ENCODE peak calls at places on chromosomes 6 and 20, in five cellular contexts. D, S, F, N and V are unnamed samples.

GRCh38 chr6:142333431-142333830 is 31.6 kb downstream of the ADGRG6 start:
- DNase-seq in D (no peak), S (no peak), F (no peak), N (no peak), V (peak; percentile 7)

GRCh38 chr6:148335582-148335981 is 7.1 kb upstream of the SASH1 start:
- DNase-seq in D (no peak), S (peak; percentile 25), F (no peak), N (no peak), V (no peak)

GRCh38 chr6:36526066-36526465 is 21.2 kb downstream of the STK38 start:
- DNase-seq in D (no peak), S (no peak), F (no peak), N (no peak), V (no peak)

GRCh38 chr6:151478670-151479069 is 15.1 kb upstream of the CCDC170 start:
- DNase-seq in D (no peak), S (no peak), F (no peak), N (no peak), V (no peak)

GRCh38 chr20:63699466-63700198 is 3.2 kb downstream of the TNFRSF6B start:
- DNase-seq in D (peak; percentile 24), S (no peak), F (no peak), N (peak; percentile 75), V (no peak)

GRCh38 chr6:152605342-152605741 is 31.8 kb downstream of the SYNE1 start:
- DNase-seq in D (no peak), S (no peak), F (no peak), N (no peak), V (no peak)

GRCh38 chr6:34082816-34083215 is 63.1 kb downstream of the GRM4 start:
- DNase-seq in D (no peak), S (no peak), F (no peak), N (no peak), V (no peak)

GRCh38 chr20:33584976-33585375 is 77.2 kb upstream of the C20orf144 start:
- DNase-seq in D (no peak), S (no peak), F (no peak), N (no peak), V (no peak)

GRCh38 chr6:87658516-87658915 is 43.5 kb downstream of the AKIRIN2 start:
- DNase-seq in D (no peak), S (no peak), F (no peak), N (no peak), V (no peak)

GRCh38 chr6:81750660-81751387 is 1.7 kb downstream of the TENT5A start:
- DNase-seq in D (no peak), S (no peak), F (no peak), N (no peak), V (no peak)

GRCh38 chr20:50192364-50193168 is 1.9 kb downstream of the CEBPB start:
- DNase-seq in D (peak; percentile 89), S (peak; percentile 87), F (peak; percentile 94), N (peak; percentile 94), V (peak; percentile 82)

GRCh38 chr6:108555399-108556052 is 5.2 kb upstream of the FOXO3 start:
- DNase-seq in D (peak; percentile 63), S (no peak), F (no peak), N (no peak), V (no peak)

GRCh38 chr6:92706976-92707375 is 712.4 kb downstream of the EPHA7 start:
- DNase-seq in D (no peak), S (no peak), F (no peak), N (no peak), V (no peak)

GRCh38 chr6:127201321-127201720 is 65.3 kb upstream of the RNF146 start:
- DNase-seq in D (no peak), S (no peak), F (no peak), N (no peak), V (no peak)

GRCh38 chr6:64330694-64331309 is 695.2 kb downstream of the PHF3 start:
- DNase-seq in D (peak; percentile 31), S (no peak), F (peak; percentile 50), N (no peak), V (peak; percentile 83)

GRCh38 chr20:3889489-3890409 is 562 bp downstream of the PANK2 start:
- DNase-seq in D (peak; percentile 47), S (peak; percentile 49), F (peak; percentile 64), N (peak; percentile 83), V (peak; percentile 59)

GRCh38 chr6:105893741-105894140 is 192.4 kb upstream of the PRDM1 start:
- DNase-seq in D (no peak), S (no peak), F (peak; percentile 72), N (no peak), V (no peak)

GRCh38 chr6:12751694-12752304 is 35.2 kb downstream of the PHACTR1 start:
- DNase-seq in D (peak; percentile 22), S (peak; percentile 15), F (peak; percentile 26), N (no peak), V (no peak)

GRCh38 chr6:137571854-137572253 is 77.7 kb upstream of the OLIG3 start:
- DNase-seq in D (no peak), S (peak; percentile 4), F (peak; percentile 59), N (no peak), V (peak; percentile 47)

GRCh38 chr6:90274481-90275030 is 22.1 kb downstream of the BACH2 start:
- DNase-seq in D (no peak), S (no peak), F (peak; percentile 84), N (no peak), V (no peak)

GRCh38 chr20:61785567-61785816 is 280.2 kb downstream of the TAF4 start:
- DNase-seq in D (no peak), S (no peak), F (no peak), N (no peak), V (no peak)

GRCh38 chr6:162856885-162857284 is 129.1 kb downstream of the PACRG start:
- DNase-seq in D (no peak), S (peak; percentile 5), F (no peak), N (no peak), V (peak; percentile 77)
- H3K27ac ChIP-seq in D (peak overlapping the region; percentile 72), S (no peak overlapping the region), F (no peak overlapping the region), N (peak overlapping the region; percentile 27), V (peak overlapping the region; percentile 92)

DNA sequence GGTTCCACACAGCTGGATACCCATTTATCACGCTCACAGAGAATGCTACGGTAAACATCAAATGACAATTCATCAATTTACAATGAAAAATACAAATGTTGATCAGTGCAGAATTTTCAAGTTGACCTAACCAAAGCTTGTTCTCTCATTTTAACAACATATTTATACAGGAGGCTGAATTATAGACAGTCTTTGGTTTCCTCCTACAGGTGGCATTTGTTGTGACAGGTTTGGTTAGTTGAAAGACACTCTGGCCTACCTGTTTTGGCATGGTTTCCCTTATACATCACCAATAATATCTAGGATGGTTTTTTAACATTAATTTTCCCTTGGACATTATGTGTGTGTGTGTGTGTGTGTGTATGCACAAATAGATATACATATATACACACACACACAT is 642.5 kb upstream of the MMS22L start:
- DNase-seq in D (no peak), S (no peak), F (no peak), N (no peak), V (no peak)
- TF ChIP-seq CTCF in D (no peak), S (no peak), F (peak; percentile 12), N (no peak), V (peak; percentile 2)

GRCh38 chr6:42140756-42141602 is 1.4 kb downstream of the C6orf132 start:
- DNase-seq in D (peak; percentile 61), S (no peak), F (no peak), N (no peak), V (no peak)

GRCh38 chr6:42137192-42137753 is 5.1 kb downstream of the C6orf132 start:
- DNase-seq in D (no peak), S (no peak), F (no peak), N (no peak), V (no peak)

GRCh38 chr6:42138190-42138589 is 4.2 kb downstream of the C6orf132 start:
- DNase-seq in D (no peak), S (no peak), F (no peak), N (no peak), V (no peak)

GRCh38 chr6:42140051-42140450 is 2.4 kb downstream of the C6orf132 start:
- DNase-seq in D (peak; percentile 21), S (peak; percentile 46), F (no peak), N (no peak), V (no peak)

DNA sequence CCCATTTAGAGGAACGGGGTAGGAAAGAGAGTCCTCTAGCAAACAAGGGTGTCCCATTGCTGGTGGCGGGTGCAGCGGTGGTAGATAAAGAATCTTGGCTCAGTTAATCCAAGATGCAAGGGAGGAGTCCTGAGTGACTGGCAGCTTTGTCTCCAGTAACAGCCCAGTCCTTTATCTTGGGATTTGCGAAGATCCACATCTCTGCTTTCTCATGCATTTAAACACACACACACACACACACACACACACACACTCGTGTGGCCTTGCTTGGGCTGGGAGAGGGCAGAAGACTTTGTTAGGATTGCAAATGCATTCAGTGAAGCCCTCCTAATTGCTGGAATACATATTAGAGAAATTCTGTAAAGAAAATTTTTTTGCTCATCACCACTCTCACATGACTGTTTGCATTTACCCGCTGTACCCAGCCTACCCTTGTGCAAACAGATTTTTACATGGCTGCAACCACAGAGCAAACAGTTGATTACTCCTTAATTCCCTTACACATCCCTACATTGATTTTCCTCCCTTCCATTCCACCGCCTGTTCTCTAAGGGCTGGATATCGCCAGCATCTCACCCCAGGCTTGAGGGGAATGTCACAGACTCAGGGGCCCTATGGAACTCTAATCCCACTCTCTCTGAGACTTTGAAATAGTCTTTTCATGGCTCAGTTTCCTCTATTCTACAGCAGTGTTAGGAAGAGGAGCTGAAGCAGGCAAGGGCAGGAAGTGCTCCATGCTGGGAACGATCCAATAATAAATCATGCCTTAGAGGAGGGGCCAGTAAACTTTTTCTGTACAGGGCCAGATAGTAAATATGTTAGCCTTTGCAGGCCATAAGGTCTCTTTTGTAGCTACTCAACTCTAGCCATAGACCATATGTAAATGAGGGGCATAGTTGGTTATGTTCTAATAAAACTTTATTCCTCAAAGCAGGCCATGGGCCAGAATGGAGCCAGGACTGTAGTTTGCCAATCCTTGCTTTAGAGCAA is 3.5 kb downstream of the C6orf132 start:
- DNase-seq in D (no peak), S (no peak), F (no peak), N (no peak), V (peak; percentile 49)
- H3K4me3 ChIP-seq in D (no peak overlapping the region), S (no peak overlapping the region), F (no peak overlapping the region), N (peak overlapping the region; percentile 53), V (no peak overlapping the region)

DNA sequence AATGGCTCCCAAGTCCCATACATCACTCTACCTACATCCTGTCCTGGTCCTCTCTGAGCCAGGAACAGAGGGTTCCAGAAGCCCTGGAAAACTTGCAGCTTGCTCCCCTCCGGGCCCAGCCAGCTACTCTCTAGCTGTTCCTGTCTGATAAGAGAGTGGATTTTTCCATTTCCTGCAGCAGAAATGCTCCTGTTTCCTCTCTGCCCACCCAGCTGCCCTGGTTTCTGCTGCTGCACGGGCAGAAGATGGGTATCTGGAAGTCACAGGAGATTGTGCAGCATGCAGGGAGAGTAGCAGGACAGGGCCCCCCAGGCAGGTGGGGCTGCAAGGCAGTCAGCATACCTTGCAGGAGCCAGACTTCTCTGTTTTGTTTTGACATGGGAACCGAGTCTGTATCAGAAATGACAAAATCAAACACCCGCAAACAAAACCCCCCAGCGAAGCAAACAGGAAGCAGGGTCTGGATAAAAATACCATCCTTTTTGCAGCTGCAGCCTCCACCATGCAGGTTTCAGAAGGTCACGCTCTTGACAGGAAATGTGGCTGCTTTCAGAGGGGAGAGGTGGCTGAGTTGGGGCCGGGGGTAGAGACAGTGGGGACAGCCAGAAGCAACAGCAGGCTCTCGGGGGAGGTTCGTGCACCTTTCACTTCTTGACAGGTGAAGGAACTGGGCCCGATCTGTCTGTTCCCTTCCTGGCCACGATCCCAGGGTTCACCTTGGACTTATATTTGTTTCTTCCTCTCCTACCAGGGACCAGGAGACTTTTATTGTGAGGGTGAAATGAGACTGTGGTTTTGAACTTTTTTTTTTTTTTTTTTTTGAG is 50.8 kb upstream of the FAM83D start:
- DNase-seq in D (no peak), S (no peak), F (peak; percentile 97), N (no peak), V (no peak)
- H3K27ac ChIP-seq in D (no peak overlapping the region), S (no peak overlapping the region), F (peak overlapping the region; percentile 97), N (no peak overlapping the region), V (no peak overlapping the region)